ENCODE peak calls at places on chromosomes 12 and 14, in ten cellular contexts. V is WERI-Rb-1; D is cardiac muscle cell; S is heart left ventricle; A is right lobe of liver; Y is bronchial epithelial cell; H is body of pancreas; J is lower lobe of right lung; G is CD4-positive, alpha-beta memory T cell; N is CD8-positive, alpha-beta T cell. F is an unnamed sample. For H3K27me3, the result is how much of the 10 kb centered on the place peaks cover.

GRCh38 chr14:96047101-96047500 is 7.9 kb downstream of the C14orf132 start:
- DNase-seq in J (no peak), Y (no peak), D (no peak), V (no peak), H (no peak), N (no peak), A (no peak), G (no peak), S (no peak), F (no peak)

GRCh38 chr12:108756421-108756820 is 25.1 kb upstream of the CORO1C start:
- DNase-seq in G (no peak), V (no peak), A (no peak), H (no peak), Y (no peak), S (no peak), N (no peak), D (no peak), J (no peak), F (no peak)

GRCh38 chr14:53152909-53153701 is at the start of gene DDHD1:
- DNase-seq in H (peak), D (peak), V (peak), N (peak), Y (peak), A (peak), G (peak), J (peak), S (peak), F (peak)

GRCh38 chr12:118374909-118375308 is 1.4 kb upstream of the SUDS3 start:
- DNase-seq in D (no peak), S (no peak), A (no peak), J (no peak), V (no peak), H (no peak), Y (no peak), G (no peak), N (no peak), F (no peak)

GRCh38 chr14:35046751-35047536 is 872 bp downstream of the FAM177A1 start:
- DNase-seq in V (no peak), N (no peak), A (no peak), Y (peak), J (no peak), G (peak), D (no peak), S (no peak), H (peak), F (peak)

GRCh38 chr12:64782181-64782580 is 23.0 kb upstream of the GNS start:
- DNase-seq in D (no peak), J (no peak), H (no peak), G (no peak), Y (no peak), A (no peak), V (no peak), S (no peak), N (no peak), F (no peak)

GRCh38 chr12:6613015-6613775 is 6.0 kb upstream of the CHD4 start:
- DNase-seq in J (peak), S (peak), A (peak), N (peak), H (peak), Y (peak), D (peak), G (peak), V (peak), F (peak)

GRCh38 chr12:6038160-6038559 is 86.3 kb downstream of the VWF start:
- DNase-seq in N (peak), S (no peak), Y (peak), V (peak), J (no peak), D (peak), G (peak), H (peak), A (peak), F (peak)

GRCh38 chr12:52258335-52258901 is 16.0 kb upstream of the KRT86 start:
- DNase-seq in G (no peak), A (no peak), J (peak), V (peak), N (no peak), D (peak), H (peak), S (no peak), Y (no peak), F (no peak)

GRCh38 chr12:26940820-26941219 is 2.5 kb downstream of the FGFR1OP2 start:
- DNase-seq in G (peak), J (no peak), Y (peak), A (no peak), H (no peak), V (no peak), D (no peak), S (no peak), N (peak), F (no peak)

GRCh38 chr14:91509083-91509877 is 830 bp downstream of the PPP4R3A start:
- DNase-seq in J (peak), V (peak), N (peak), G (no peak), Y (peak), S (peak), A (peak), H (peak), D (peak), F (peak)

GRCh38 chr12:51450333-51450732 is 25.7 kb downstream of the SLC4A8 start:
- DNase-seq in H (no peak), G (no peak), Y (no peak), A (no peak), V (no peak), S (no peak), J (no peak), D (no peak), N (no peak), F (no peak)

GRCh38 chr12:116442981-116443380 is 116.2 kb upstream of the MAP1LC3B2 start:
- DNase-seq in N (no peak), S (no peak), Y (peak), J (no peak), D (no peak), H (peak), V (no peak), G (no peak), A (no peak), F (no peak)

GRCh38 chr12:65408448-65408847 is 130.0 kb downstream of the MSRB3 start:
- DNase-seq in J (no peak), H (no peak), Y (no peak), S (no peak), G (no peak), A (no peak), N (no peak), D (no peak), V (no peak), F (no peak)

GRCh38 chr14:90574640-90575131 is 177.9 kb downstream of the CALM1 start:
- DNase-seq in S (peak), H (no peak), Y (no peak), G (no peak), V (no peak), N (no peak), A (no peak), J (no peak), D (peak), F (no peak)

GRCh38 chr14:39423793-39424192 is 8.4 kb downstream of the FBXO33 start:
- DNase-seq in J (no peak), H (no peak), N (no peak), G (no peak), V (no peak), Y (no peak), A (no peak), D (no peak), S (no peak), F (no peak)

GRCh38 chr12:79834712-79835376 is 100.1 kb downstream of the PPP1R12A start:
- DNase-seq in N (no peak), Y (no peak), G (no peak), D (no peak), V (no peak), A (no peak), H (no peak), J (no peak), S (no peak), F (no peak)

GRCh38 chr14:97802974-97803373 is 1005.8 kb downstream of the VRK1 start:
- DNase-seq in H (no peak), S (no peak), J (no peak), A (no peak), G (no peak), V (no peak), N (no peak), Y (no peak), D (no peak), F (no peak)

GRCh38 chr12:99758997-99759396 is 111.4 kb downstream of the GARIN6 start:
- DNase-seq in N (no peak), D (no peak), A (no peak), Y (no peak), H (no peak), V (no peak), J (no peak), G (no peak), S (no peak), F (no peak)

GRCh38 chr12:3442397-3442796 is 48.6 kb upstream of the PRMT8 start:
- DNase-seq in A (no peak), G (no peak), D (no peak), H (no peak), V (no peak), Y (no peak), J (no peak), S (no peak), N (no peak), F (no peak)
- H3K27me3 ChIP-seq in A (under half), G (under half), D (under half), H (under half), V (under half), Y (under half), J (under half), S (under half), N (under half), F (under half)

GRCh38 chr12:54197037-54197909 is 8.5 kb upstream of the SMUG1 start:
- DNase-seq in V (no peak), N (no peak), G (no peak), A (no peak), J (no peak), Y (no peak), D (no peak), H (no peak), S (no peak), F (no peak)
- H3K27me3 ChIP-seq in V (under half), N (under half), G (under half), A (under half), J (under half), Y (under half), D (half or more), H (under half), S (under half), F (half or more)

DNA sequence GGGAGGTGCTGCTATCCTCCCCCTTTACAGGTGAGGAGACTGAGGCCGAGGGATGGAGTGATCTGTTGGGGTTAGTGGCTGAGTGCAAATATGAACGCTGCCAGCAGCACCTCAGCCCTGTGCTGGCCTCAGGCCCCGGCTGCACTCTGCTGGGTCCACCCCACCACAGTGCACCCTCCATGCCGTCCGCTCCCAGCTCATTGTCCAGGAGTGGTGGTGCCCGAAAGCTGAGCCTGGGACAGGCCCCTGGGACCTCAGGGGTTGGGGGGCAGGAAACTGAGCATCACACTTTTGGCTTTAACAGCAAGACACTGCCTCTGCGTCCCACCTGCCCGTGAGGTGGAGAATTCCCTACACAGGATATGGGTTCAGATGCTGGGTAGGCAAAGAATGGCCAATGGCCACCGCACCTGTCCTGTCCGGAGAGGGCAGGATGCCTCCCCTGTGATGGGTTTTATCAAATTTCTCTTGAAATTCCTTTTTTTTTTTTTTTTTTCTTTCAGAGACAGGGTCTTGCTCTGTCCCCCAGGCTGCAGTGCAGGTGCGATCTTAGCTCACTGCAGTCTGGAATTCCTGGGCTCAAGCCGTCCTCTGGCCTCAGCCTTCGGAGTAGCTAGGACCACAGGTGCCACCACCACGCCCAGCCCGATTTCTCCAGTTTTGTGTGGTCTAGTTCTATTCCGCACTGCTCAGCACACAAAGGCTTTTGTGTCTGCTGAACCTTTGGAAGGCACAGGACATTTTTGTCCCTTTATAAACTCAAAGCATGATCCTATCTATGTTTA is 31.3 kb upstream of the FBRSL1 start:
- DNase-seq in H (no peak), D (no peak), J (no peak), N (no peak), Y (no peak), G (no peak), S (peak), A (peak), V (no peak), F (no peak)
- H3K27me3 ChIP-seq in H (under half), D (under half), J (under half), N (under half), Y (under half), G (under half), S (under half), A (under half), V (under half), F (under half)

GRCh38 chr14:74223016-74223415 is 16.2 kb upstream of the VSX2 start:
- DNase-seq in J (no peak), H (no peak), Y (no peak), A (no peak), G (no peak), S (no peak), D (no peak), V (peak), N (no peak), F (no peak)
- H3K27me3 ChIP-seq in J (under half), H (under half), Y (under half), A (under half), G (under half), S (under half), D (under half), V (under half), N (under half), F (under half)